ENCODE peak calls at places on chromosomes 12 and 14, in five cellular contexts. R is body of pancreas; C is stimulated activated CD4-positive, alpha-beta T cell treated with anti-CD3 and anti-CD28 coated beads, Interleukin-1b, Interleukin-23, amount 100 ng/mL, for 1 hour; A is HFFc6; E is A549. P is an unnamed sample.
A peak's percentile ranks its signal among the peaks of the same experiment; 100 is the strongest.

GRCh38 chr14:80150301-80150700 is 61.0 kb downstream of the DIO2 start:
- DNase-seq in R (no peak), C (no peak), A (no peak), E (no peak), P (no peak)

GRCh38 chr14:22122227-22123187 is 448.9 kb upstream of the OR4E1 start:
- DNase-seq in R (no peak), C (no peak), A (no peak), E (peak; percentile 12), P (no peak)

GRCh38 chr12:110338754-110339153 is 57.7 kb downstream of the ATP2A2 start:
- DNase-seq in R (no peak), C (no peak), A (no peak), E (no peak), P (no peak)

GRCh38 chr14:35986219-35986573 is 160.1 kb downstream of the BRMS1L start:
- DNase-seq in R (no peak), C (no peak), A (no peak), E (no peak), P (no peak)

GRCh38 chr12:99450231-99450630 is 197.3 kb upstream of the GARIN6 start:
- DNase-seq in R (no peak), C (no peak), A (no peak), E (no peak), P (peak; percentile 67)

GRCh38 chr12:130818381-130819247 is 20.4 kb downstream of the STX2 start:
- DNase-seq in R (peak; percentile 64), C (peak; percentile 70), A (no peak), E (peak; percentile 49), P (no peak)

GRCh38 chr14:33704486-33704885 is 246.4 kb downstream of the EGLN3 start:
- DNase-seq in R (no peak), C (no peak), A (no peak), E (no peak), P (peak; percentile 44)

GRCh38 chr12:54125950-54126695 is 62.7 kb downstream of the SMUG1 start:
- DNase-seq in R (peak; percentile 25), C (no peak), A (no peak), E (no peak), P (no peak)

GRCh38 chr12:897386-897785 is 52.1 kb downstream of the RAD52 start:
- DNase-seq in R (no peak), C (no peak), A (no peak), E (no peak), P (no peak)

GRCh38 chr12:1528791-1529190 is 65.6 kb downstream of the FBXL14 start:
- DNase-seq in R (no peak), C (no peak), A (no peak), E (no peak), P (no peak)

GRCh38 chr12:102376251-102376747 is 104.1 kb downstream of the IGF1 start:
- DNase-seq in R (no peak), C (no peak), A (no peak), E (no peak), P (no peak)

GRCh38 chr12:116783503-116784237 is 45.6 kb downstream of the RNFT2 start:
- DNase-seq in R (no peak), C (no peak), A (no peak), E (no peak), P (no peak)